ENCODE peak calls at places on chromosome 13, in five cellular contexts. One of them, this sample, is unnamed.

GRCh38 chr13:20566424-20566916 is 487 bp upstream of the IFT88 start:
- DNase-seq in iris pigment epithelial cell: peak; percentile 81
- DNase-seq in NCI-H1092: no peak
- DNase-seq in T-helper 9 cell: no peak
- DNase-seq in iPS DF 19.7: peak; percentile 23
- DNase-seq in this sample: peak; percentile 27

GRCh38 chr13:43374621-43375020 is 351.2 kb downstream of the DNAJC15 start:
- DNase-seq in iPS DF 19.7: no peak
- DNase-seq in NCI-H1092: no peak
- DNase-seq in T-helper 9 cell: no peak
- DNase-seq in iris pigment epithelial cell: peak; percentile 45
- DNase-seq in this sample: no peak

GRCh38 chr13:35471466-35472307 is 4.8 kb downstream of the MAB21L1 start:
- DNase-seq in iris pigment epithelial cell: peak; percentile 11
- DNase-seq in T-helper 9 cell: no peak
- DNase-seq in iPS DF 19.7: no peak
- DNase-seq in NCI-H1092: no peak
- DNase-seq in this sample: no peak

GRCh38 chr13:95494082-95494681 is 58.3 kb upstream of the CLDN10 start:
- DNase-seq in iris pigment epithelial cell: peak; percentile 73
- DNase-seq in NCI-H1092: peak; percentile 75
- DNase-seq in T-helper 9 cell: no peak
- DNase-seq in iPS DF 19.7: no peak
- DNase-seq in this sample: peak; percentile 64

GRCh38 chr13:77055158-77055557 is 28.2 kb upstream of the FBXL3 start:
- DNase-seq in T-helper 9 cell: no peak
- DNase-seq in iPS DF 19.7: no peak
- DNase-seq in iris pigment epithelial cell: no peak
- DNase-seq in NCI-H1092: no peak
- DNase-seq in this sample: no peak

GRCh38 chr13:35838356-35838755 is 292.8 kb downstream of the DCLK1 start:
- DNase-seq in T-helper 9 cell: no peak
- DNase-seq in NCI-H1092: no peak
- DNase-seq in iris pigment epithelial cell: peak; percentile 91
- DNase-seq in iPS DF 19.7: no peak
- DNase-seq in this sample: no peak

GRCh38 chr13:48161530-48162179 is 66.8 kb upstream of the MED4 start:
- DNase-seq in NCI-H1092: no peak
- DNase-seq in T-helper 9 cell: no peak
- DNase-seq in iris pigment epithelial cell: no peak
- DNase-seq in iPS DF 19.7: no peak
- DNase-seq in this sample: no peak

GRCh38 chr13:51246005-51246404 is 23.8 kb downstream of the FAM124A start:
- DNase-seq in NCI-H1092: no peak
- DNase-seq in iPS DF 19.7: no peak
- DNase-seq in T-helper 9 cell: no peak
- DNase-seq in iris pigment epithelial cell: no peak
- DNase-seq in this sample: no peak

GRCh38 chr13:27954406-27954851 is 14.7 kb downstream of the CDX2 start:
- DNase-seq in T-helper 9 cell: no peak
- DNase-seq in iris pigment epithelial cell: peak; percentile 32
- DNase-seq in NCI-H1092: no peak
- DNase-seq in iPS DF 19.7: no peak
- DNase-seq in this sample: no peak

GRCh38 chr13:34464011-34464410 is 478.1 kb upstream of the NBEA start:
- DNase-seq in iris pigment epithelial cell: no peak
- DNase-seq in iPS DF 19.7: no peak
- DNase-seq in NCI-H1092: no peak
- DNase-seq in T-helper 9 cell: no peak
- DNase-seq in this sample: no peak

GRCh38 chr13:113967206-113967720 is 6.6 kb downstream of the C13orf46 start:
- DNase-seq in NCI-H1092: no peak
- DNase-seq in iPS DF 19.7: no peak
- DNase-seq in T-helper 9 cell: no peak
- DNase-seq in iris pigment epithelial cell: no peak
- DNase-seq in this sample: no peak

GRCh38 chr13:103406967-103407366 is 340.8 kb upstream of the SLC10A2 start:
- DNase-seq in T-helper 9 cell: no peak
- DNase-seq in iPS DF 19.7: no peak
- DNase-seq in NCI-H1092: no peak
- DNase-seq in iris pigment epithelial cell: no peak
- DNase-seq in this sample: no peak

GRCh38 chr13:41401371-41401770 is 56.0 kb upstream of the RGCC start:
- DNase-seq in iris pigment epithelial cell: no peak
- DNase-seq in T-helper 9 cell: no peak
- DNase-seq in iPS DF 19.7: peak; percentile 15
- DNase-seq in NCI-H1092: no peak
- DNase-seq in this sample: no peak

GRCh38 chr13:99277629-99278028 is 19.4 kb upstream of the GPR18 start:
- DNase-seq in iris pigment epithelial cell: no peak
- DNase-seq in iPS DF 19.7: no peak
- DNase-seq in T-helper 9 cell: no peak
- DNase-seq in NCI-H1092: no peak
- DNase-seq in this sample: no peak

This sample was measured in NT2/D1.